ENCODE peak calls at places on chromosomes 5 and 9, in four cellular contexts. E is GM12878, Y is K562, P is HepG2. K is an unnamed sample.

GRCh38 chr9:135797507-135798302 is 95.7 kb downstream of the KCNT1 start:
- DNase-seq in P (no peak), E (no peak), Y (peak; percentile 74), K (peak; percentile 62)

GRCh38 chr5:112492291-112492690 is 73.2 kb upstream of the EPB41L4A start:
- DNase-seq in Y (peak; percentile 67), P (peak; percentile 19), E (peak; percentile 12), K (peak; percentile 68)

GRCh38 chr5:127206320-127207113 is 84.1 kb upstream of the MEGF10 start:
- DNase-seq in Y (no peak), P (peak; percentile 71), E (no peak), K (peak; percentile 80)

GRCh38 chr5:171306785-171307591 is 2.1 kb upstream of the TLX3 start:
- DNase-seq in E (no peak), P (no peak), Y (no peak), K (no peak)

GRCh38 chr9:35593581-35593980 is 11.5 kb upstream of the TESK1 start:
- DNase-seq in E (no peak), P (no peak), Y (no peak), K (no peak)

GRCh38 chr5:67038817-67039603 is 157.6 kb downstream of the CD180 start:
- DNase-seq in Y (no peak), P (peak; percentile 31), E (no peak), K (no peak)

GRCh38 chr9:114385412-114386181 is 2.2 kb downstream of the AKNA start:
- DNase-seq in Y (no peak), E (peak; percentile 97), P (peak; percentile 54), K (peak; percentile 24)

GRCh38 chr5:105057893-105058292 is 1495.3 kb upstream of the NUDT12 start:
- DNase-seq in E (no peak), P (no peak), Y (no peak), K (no peak)

GRCh38 chr5:175548899-175549311 is 70.5 kb downstream of the SFXN1 start:
- DNase-seq in Y (no peak), E (no peak), P (no peak), K (no peak)

GRCh38 chr5:166270712-166271111 is 2020.7 kb upstream of the WWC1 start:
- DNase-seq in Y (no peak), E (no peak), P (no peak), K (no peak)
- TF ChIP-seq POLR2AphosphoS2 in Y (no peak), E (no peak), P (no peak), K (no peak)

DNA sequence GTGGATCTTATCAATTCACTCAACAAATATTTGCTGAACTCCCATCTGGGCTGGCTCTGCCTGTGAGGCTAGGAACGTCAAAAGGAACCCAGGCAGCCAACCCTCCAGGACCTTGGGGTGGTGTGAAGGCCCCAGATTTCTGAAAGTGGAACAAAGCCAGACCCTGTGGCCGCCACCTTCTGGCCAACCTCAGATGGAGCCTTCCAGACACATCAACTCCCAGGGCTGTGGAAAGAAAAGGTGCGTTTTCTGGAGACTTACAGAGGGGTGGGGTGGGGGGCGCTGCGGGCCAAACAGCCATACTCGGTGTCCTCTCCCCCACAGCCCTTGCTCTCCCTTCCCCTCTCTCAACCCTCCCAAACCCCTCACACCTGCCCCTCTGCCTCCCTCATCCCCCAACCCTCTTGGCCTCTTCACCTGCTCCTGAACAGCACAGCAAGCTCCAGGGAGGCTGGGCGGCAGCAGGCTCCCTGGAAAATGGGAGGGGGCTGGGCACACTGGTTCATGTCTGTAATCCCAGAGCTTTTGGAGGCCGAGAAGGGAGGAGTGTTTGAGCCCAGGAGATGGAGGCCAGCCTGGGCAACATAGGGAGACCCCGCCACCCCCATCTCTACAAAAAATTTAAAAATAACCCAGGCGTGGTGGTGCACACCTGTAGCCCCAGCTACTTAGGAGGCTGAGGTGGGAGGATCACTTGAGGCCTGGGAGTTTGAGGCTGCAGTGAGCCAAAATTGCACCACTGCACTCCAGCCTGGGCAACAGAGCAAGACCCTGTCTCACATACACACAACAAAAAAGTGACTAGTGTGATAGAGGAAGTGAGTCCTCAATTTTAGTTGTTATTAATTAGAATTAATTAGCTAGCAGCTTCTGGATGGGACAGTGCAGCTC is 45.0 kb upstream of the PRRC2B start:
- DNase-seq in E (no peak), P (no peak), Y (no peak), K (no peak)
- TF ChIP-seq POLR2AphosphoS2 in E (no peak), P (no peak), Y (no peak), K (no peak)

GRCh38 chr9:92501671-92502393 is 19.5 kb upstream of the ASPN start:
- DNase-seq in P (peak; percentile 46), E (no peak), Y (peak; percentile 51), K (peak; percentile 65)
- TF ChIP-seq POLR2AphosphoS2 in P (no peak), E (no peak), Y (no peak), K (no peak)

GRCh38 chr5:177447066-177447610 is 524 bp downstream of the PRR7 start:
- DNase-seq in E (no peak), P (no peak), Y (peak; percentile 80), K (peak; percentile 77)
- TF ChIP-seq POLR2AphosphoS2 in E (no peak), P (no peak), Y (no peak), K (no peak)

GRCh38 chr5:36006161-36006560 is 15.0 kb upstream of the UGT3A1 start:
- DNase-seq in Y (no peak), P (no peak), E (no peak), K (no peak)
- TF ChIP-seq POLR2AphosphoS2 in Y (no peak), P (no peak), E (no peak), K (no peak)